ENCODE peak calls at places on chromosomes 6 and 20, in four cellular contexts. C is GM12878, Y is K562, S is H1. Z is an unnamed sample.

GRCh38 chr6:30213654-30213998 is 420 bp upstream of the TRIM26 start:
- DNase-seq in C (no peak), Y (no peak), S (no peak), Z (no peak)

GRCh38 chr6:15389759-15390723 is 144.2 kb downstream of the JARID2 start:
- DNase-seq in C (peak), Y (peak), S (no peak), Z (peak)

GRCh38 chr6:63572733-63573139 is 456 bp downstream of the LOC128125822 start:
- DNase-seq in C (no peak), Y (peak), S (peak), Z (no peak)

GRCh38 chr6:33427585-33428218 is 7.8 kb downstream of the SYNGAP1 start:
- DNase-seq in C (no peak), Y (peak), S (peak), Z (no peak)

GRCh38 chr6:6556738-6557503 is 31.6 kb upstream of the LY86 start:
- DNase-seq in C (no peak), Y (peak), S (peak), Z (peak)

GRCh38 chr6:157379656-157380457 is 1.1 kb upstream of the ZDHHC14 start:
- DNase-seq in C (peak), Y (peak), S (peak), Z (peak)

GRCh38 chr6:124870611-124871201 is 91.5 kb upstream of the RNF217 start:
- DNase-seq in C (no peak), Y (no peak), S (no peak), Z (no peak)

GRCh38 chr6:85670573-85670972 is 27.9 kb upstream of the SYNCRIP start:
- DNase-seq in C (no peak), Y (no peak), S (no peak), Z (no peak)

GRCh38 chr6:11161031-11161966 is 49.8 kb upstream of the ERVFRD-1 start:
- DNase-seq in C (no peak), Y (no peak), S (no peak), Z (no peak)

GRCh38 chr6:40358473-40359460 is 228.4 kb downstream of the LRFN2 start:
- DNase-seq in C (no peak), Y (no peak), S (peak), Z (no peak)

GRCh38 chr20:23639490-23639958 is 1.8 kb upstream of the CST3 start:
- DNase-seq in C (no peak), Y (no peak), S (no peak), Z (no peak)

GRCh38 chr20:31644701-31645100 is 7.0 kb downstream of the COX4I2 start:
- DNase-seq in C (no peak), Y (peak), S (no peak), Z (no peak)

GRCh38 chr20:20396794-20397193 is 28.9 kb downstream of the INSM1 start:
- DNase-seq in C (no peak), Y (no peak), S (no peak), Z (no peak)

GRCh38 chr6:52529311-52529710 is 47.5 kb downstream of the TRAM2 start:
- DNase-seq in C (no peak), Y (no peak), S (no peak), Z (no peak)
- TF ChIP-seq ZNF274 in C (no peak), Y (no peak), S (no peak), Z (no peak)

GRCh38 chr6:42959917-42960242 is 674 bp upstream of the GNMT start:
- DNase-seq in C (no peak), Y (no peak), S (no peak), Z (no peak)
- H3K4me3 ChIP-seq in C (no peak), Y (no peak), S (peak), Z (peak)

GRCh38 chr20:53939554-53940355 is 130.6 kb downstream of the BCAS1 start:
- DNase-seq in C (peak), Y (peak), S (peak), Z (peak)
- TF ChIP-seq ZNF274 in C (no peak), Y (no peak), S (no peak), Z (no peak)

DNA sequence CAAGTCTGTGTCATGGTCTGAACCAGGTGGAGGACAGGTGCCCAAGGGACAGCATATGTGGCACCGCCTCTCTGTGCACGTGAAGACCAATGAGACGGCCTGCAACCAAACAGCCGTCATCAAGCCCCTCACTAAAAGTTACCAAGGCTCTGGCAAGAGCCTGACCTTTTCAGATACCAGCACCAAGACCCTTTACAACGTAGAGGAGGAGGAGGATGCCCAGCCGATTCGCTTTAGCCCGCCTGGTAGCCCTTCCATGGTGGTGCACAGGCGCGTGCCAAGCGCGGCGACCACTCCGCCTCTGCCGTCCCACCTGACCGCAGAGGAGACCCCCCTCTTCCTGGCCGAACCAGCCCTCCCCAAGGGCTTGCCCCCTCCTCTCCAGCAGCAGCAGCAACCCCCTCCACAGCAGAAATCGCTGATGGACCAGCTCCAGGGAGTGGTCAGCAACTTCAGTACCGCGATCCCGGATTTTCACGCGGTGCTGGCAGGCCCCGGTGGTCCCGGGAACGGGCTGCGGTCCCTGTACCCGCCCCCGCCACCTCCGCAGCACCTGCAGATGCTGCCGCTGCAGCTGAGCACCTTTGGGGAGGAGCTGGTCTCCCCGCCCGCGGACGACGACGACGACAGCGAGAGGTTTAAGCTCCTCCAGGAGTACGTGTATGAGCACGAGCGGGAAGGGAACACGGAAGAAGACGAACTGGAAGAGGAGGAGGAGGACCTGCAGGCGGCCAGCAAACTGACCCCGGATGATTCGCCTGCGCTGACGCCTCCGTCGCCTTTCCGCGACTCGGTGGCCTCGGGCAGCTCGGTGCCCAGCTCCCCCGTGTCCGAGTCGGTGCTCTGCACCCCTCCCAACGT is 109.5 kb upstream of the RAB32 start:
- DNase-seq in C (no peak), Y (no peak), S (peak), Z (no peak)
- H3K4me3 ChIP-seq in C (no peak), Y (no peak), S (peak), Z (no peak)

GRCh38 chr6:79421001-79421411 is 116.2 kb downstream of the LCA5 start:
- DNase-seq in C (no peak), Y (no peak), S (no peak), Z (no peak)
- TF ChIP-seq ZNF274 in C (no peak), Y (no peak), S (no peak), Z (no peak)

GRCh38 chr6:45171380-45171779 is 156.8 kb upstream of the RUNX2 start:
- DNase-seq in C (no peak), Y (no peak), S (no peak), Z (no peak)
- H3K4me3 ChIP-seq in C (no peak), Y (no peak), S (no peak), Z (no peak)

GRCh38 chr6:148152244-148152643 is 190.4 kb upstream of the SASH1 start:
- DNase-seq in C (no peak), Y (no peak), S (no peak), Z (no peak)
- TF ChIP-seq ZNF274 in C (no peak), Y (no peak), S (no peak), Z (no peak)

GRCh38 chr6:4503700-4504099 is 272.5 kb upstream of the CDYL start:
- DNase-seq in C (no peak), Y (no peak), S (peak), Z (peak)
- H3K4me3 ChIP-seq in C (no peak), Y (no peak), S (no peak), Z (no peak)

GRCh38 chr6:139287868-139288267 is 3.9 kb downstream of the TXLNB start:
- DNase-seq in C (no peak), Y (no peak), S (no peak), Z (no peak)

GRCh38 chr6:139288496-139289040 is 3.2 kb downstream of the TXLNB start:
- DNase-seq in C (no peak), Y (no peak), S (no peak), Z (no peak)

GRCh38 chr6:139290787-139291294 is 957 bp downstream of the TXLNB start:
- DNase-seq in C (peak), Y (no peak), S (no peak), Z (no peak)

GRCh38 chr6:139291813-139292619 is at the start of gene TXLNB:
- DNase-seq in C (peak), Y (no peak), S (no peak), Z (no peak)

GRCh38 chr6:139289233-139289632 is 2.6 kb downstream of the TXLNB start:
- DNase-seq in C (no peak), Y (no peak), S (no peak), Z (no peak)
- TF ChIP-seq ZNF274 in C (no peak), Y (no peak), S (no peak), Z (no peak)

Z was measured in NT2/D1.